ENCODE peak calls at places on chromosome 12, in ten cellular contexts. I, K, L, J, E, O, A, C, U and M are unnamed samples.

GRCh38 chr12:73067616-73068015 is 795.4 kb downstream of the TRHDE start:
- DNase-seq in A (no peak), J (no peak), I (no peak), K (no peak), E (no peak), O (no peak), C (no peak), U (no peak), L (no peak), M (no peak)

GRCh38 chr12:24852420-24852819 is 96.5 kb downstream of the BCAT1 start:
- DNase-seq in O (no peak), U (no peak), A (no peak), K (no peak), L (no peak), E (no peak), I (no peak), C (no peak), J (no peak), M (no peak)

GRCh38 chr12:113273053-113273725 is 51.9 kb downstream of the TPCN1 start:
- DNase-seq in O (no peak), L (no peak), E (no peak), A (no peak), J (no peak), C (no peak), I (no peak), U (no peak), K (no peak), M (no peak)

GRCh38 chr12:10771132-10771733 is 31.2 kb downstream of the TAS2R7 start:
- DNase-seq in O (no peak), U (peak; percentile 1), C (no peak), L (no peak), J (no peak), A (no peak), K (no peak), I (no peak), E (peak; percentile 31), M (no peak)

GRCh38 chr12:130835011-130835410 is 4.0 kb downstream of the STX2 start:
- DNase-seq in A (no peak), L (no peak), O (no peak), C (no peak), K (no peak), I (no peak), U (no peak), J (no peak), E (no peak), M (peak; percentile 47)

GRCh38 chr12:95218852-95219171 is 1.2 kb downstream of the VEZT start:
- DNase-seq in L (peak; percentile 33), C (no peak), I (no peak), K (no peak), A (peak; percentile 6), O (no peak), J (no peak), E (no peak), U (no peak), M (no peak)

GRCh38 chr12:14629832-14630688 is 62.4 kb upstream of the PLBD1 start:
- DNase-seq in A (peak; percentile 45), O (peak; percentile 81), I (peak; percentile 63), K (peak; percentile 39), E (peak; percentile 88), U (no peak), J (peak; percentile 64), L (peak; percentile 78), C (peak; percentile 60), M (peak; percentile 25)

GRCh38 chr12:7705846-7706245 is 5.4 kb upstream of the DPPA3 start:
- DNase-seq in L (no peak), J (no peak), O (no peak), I (no peak), A (no peak), K (no peak), C (no peak), E (no peak), U (no peak), M (no peak)

GRCh38 chr12:96876966-96877365 is 30.1 kb upstream of the NEDD1 start:
- DNase-seq in U (peak; percentile 33), I (no peak), L (no peak), E (no peak), K (no peak), A (no peak), J (no peak), O (no peak), C (no peak), M (no peak)

GRCh38 chr12:124961055-124961454 is 27.9 kb downstream of the DHX37 start:
- DNase-seq in K (no peak), A (no peak), E (no peak), O (no peak), L (no peak), I (no peak), C (no peak), U (no peak), J (no peak), M (no peak)

GRCh38 chr12:58915634-58916033 is 4.7 kb downstream of the LRIG3 start:
- DNase-seq in E (no peak), U (no peak), C (no peak), A (no peak), O (no peak), K (no peak), I (no peak), J (no peak), L (peak; percentile 46), M (no peak)

GRCh38 chr12:47082283-47082962 is 2.7 kb upstream of the AMIGO2 start:
- DNase-seq in A (no peak), O (no peak), L (no peak), E (no peak), J (no peak), I (no peak), U (no peak), K (no peak), C (no peak), M (no peak)

GRCh38 chr12:116276433-116277216 is 868 bp downstream of the MED13L start:
- DNase-seq in J (peak; percentile 59), O (peak; percentile 71), K (no peak), I (peak; percentile 58), C (peak; percentile 86), L (peak; percentile 75), A (peak; percentile 59), U (no peak), E (peak; percentile 72), M (no peak)
- TF ChIP-seq CTCF in J (no peak), O (no peak), K (no peak), I (peak; percentile 21), C (no peak), L (peak; percentile 6), A (no peak), U (peak; percentile 4), E (no peak), M (no peak)

GRCh38 chr12:57202321-57202720 is 14.3 kb upstream of the NXPH4 start:
- DNase-seq in O (no peak), J (no peak), A (no peak), E (no peak), K (no peak), I (no peak), C (no peak), U (no peak), L (no peak), M (no peak)
- H3K27me3 ChIP-seq in O (no peaks in the 10 kb centered on the region), J (no peaks in the 10 kb centered on the region), A (no peaks in the 10 kb centered on the region), E (no peaks in the 10 kb centered on the region), K (no peaks in the 10 kb centered on the region), I (no peaks in the 10 kb centered on the region), C (no peaks in the 10 kb centered on the region), U (no peaks in the 10 kb centered on the region), L (no peaks in the 10 kb centered on the region), M (no peaks in the 10 kb centered on the region)

GRCh38 chr12:103768467-103769123 is 72.4 kb downstream of the NT5DC3 start:
- DNase-seq in E (no peak), A (no peak), U (no peak), C (no peak), O (no peak), K (no peak), L (no peak), I (no peak), J (no peak), M (no peak)
- TF ChIP-seq CTCF in E (no peak), A (no peak), U (no peak), C (no peak), O (no peak), K (no peak), L (no peak), I (no peak), J (no peak), M (no peak)

DNA sequence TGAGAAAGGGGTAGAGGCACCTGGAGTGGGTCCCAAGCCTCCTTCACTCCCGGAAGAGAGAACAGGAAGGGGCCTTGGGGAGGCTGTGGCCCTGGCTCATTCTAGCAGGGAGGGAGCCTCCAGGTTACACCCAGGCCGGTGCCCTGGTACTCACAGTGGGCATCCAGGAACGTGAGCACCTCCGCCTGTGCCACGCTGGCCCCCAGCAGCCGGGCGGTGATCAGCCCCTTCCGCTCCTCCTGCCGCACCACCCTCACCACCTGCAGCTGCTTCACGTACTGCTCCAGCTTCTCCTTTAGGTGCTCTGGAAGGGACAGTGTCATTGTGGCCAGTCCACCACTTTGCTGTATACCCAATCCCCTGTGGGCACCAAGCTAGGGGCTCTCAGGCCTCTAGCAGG is 18.8 kb upstream of the CELA1 start:
- DNase-seq in U (no peak), K (no peak), I (no peak), C (no peak), A (no peak), L (no peak), O (no peak), J (no peak), E (no peak), M (no peak)
- H3K27me3 ChIP-seq in U (no peaks in the 10 kb centered on the region), K (no peaks in the 10 kb centered on the region), I (no peaks in the 10 kb centered on the region), C (no peaks in the 10 kb centered on the region), A (no peaks in the 10 kb centered on the region), L (no peaks in the 10 kb centered on the region), O (no peaks in the 10 kb centered on the region), J (no peaks in the 10 kb centered on the region), E (no peaks in the 10 kb centered on the region), M (no peaks in the 10 kb centered on the region)

GRCh38 chr12:52442600-52443061 is 8.5 kb upstream of the KRT75 start:
- DNase-seq in O (no peak), A (no peak), C (no peak), E (no peak), I (no peak), K (no peak), J (no peak), L (peak; percentile 48), U (peak; percentile 99), M (no peak)
- TF ChIP-seq CTCF in O (no peak), A (no peak), C (no peak), E (no peak), I (no peak), K (no peak), J (no peak), L (no peak), U (peak; percentile 76), M (no peak)

GRCh38 chr12:117098071-117098360 is 1.2 kb downstream of the TESC start:
- DNase-seq in J (no peak), K (no peak), O (no peak), C (no peak), U (no peak), I (no peak), L (no peak), E (no peak), A (no peak), M (no peak)
- H3K27me3 ChIP-seq in J (no peaks in the 10 kb centered on the region), K (no peaks in the 10 kb centered on the region), O (no peaks in the 10 kb centered on the region), C (peaks cover 36% of the 10 kb centered on the region), U (peaks cover 75% of the 10 kb centered on the region), I (peaks cover 4% of the 10 kb centered on the region), L (no peaks in the 10 kb centered on the region), E (no peaks in the 10 kb centered on the region), A (peaks cover 10% of the 10 kb centered on the region), M (peaks cover 16% of the 10 kb centered on the region)